ENCODE peak calls at places on chromosomes 12 and 14, in five cellular contexts. N is GM04503, B is MCF 10A, D is GM23338, L is midbrain. R is an unnamed sample.

GRCh38 chr14:78737116-78737515 is 566.9 kb downstream of the NRXN3 start:
- DNase-seq in N (no peak), B (no peak), D (no peak), L (no peak), R (no peak)

GRCh38 chr12:95529693-95530225 is 21.5 kb downstream of the USP44 start:
- DNase-seq in N (no peak), B (no peak), D (no peak), L (no peak), R (no peak)

GRCh38 chr12:14957769-14958168 is 3.6 kb downstream of the ARHGDIB start:
- DNase-seq in N (no peak), B (no peak), D (no peak), L (no peak), R (no peak)

GRCh38 chr12:71166280-71166679 is 8.5 kb upstream of the TSPAN8 start:
- DNase-seq in N (no peak), B (no peak), D (no peak), L (no peak), R (no peak)

GRCh38 chr12:12128665-12129064 is 57.9 kb downstream of the BCL2L14 start:
- DNase-seq in N (no peak), B (no peak), D (no peak), L (no peak), R (no peak)

GRCh38 chr14:23525611-23526010 is 26.0 kb downstream of the ZFHX2 start:
- DNase-seq in N (no peak), B (no peak), D (no peak), L (no peak), R (no peak)

GRCh38 chr12:2422591-2422990 is 369.8 kb downstream of the CACNA1C start:
- DNase-seq in N (no peak), B (no peak), D (no peak), L (no peak), R (no peak)

GRCh38 chr12:102543931-102544485 is 63.6 kb upstream of the IGF1 start:
- DNase-seq in N (no peak), B (no peak), D (no peak), L (no peak), R (no peak)

GRCh38 chr12:115000038-115000437 is 316.1 kb upstream of the TBX3 start:
- DNase-seq in N (no peak), B (peak), D (no peak), L (no peak), R (no peak)

GRCh38 chr12:4540633-4541032 is 1.9 kb downstream of the RAD51AP1 start:
- DNase-seq in N (no peak), B (no peak), D (no peak), L (no peak), R (no peak)

GRCh38 chr14:97970222-97970621 is 1173.0 kb downstream of the VRK1 start:
- DNase-seq in N (no peak), B (no peak), D (no peak), L (no peak), R (no peak)

GRCh38 chr12:46627686-46628085 is 198.1 kb downstream of the SLC38A4 start:
- DNase-seq in N (no peak), B (no peak), D (no peak), L (no peak), R (no peak)

GRCh38 chr14:104267895-104268294 is 129.5 kb downstream of the KIF26A start:
- DNase-seq in N (no peak), B (no peak), D (peak), L (no peak), R (no peak)

GRCh38 chr12:52358575-52359350 is 8.5 kb downstream of the KRT85 start:
- DNase-seq in N (no peak), B (no peak), D (no peak), L (no peak), R (peak)

GRCh38 chr12:58359084-58359483 is 417.7 kb downstream of the ATP23 start:
- DNase-seq in N (no peak), B (no peak), D (no peak), L (no peak), R (no peak)

GRCh38 chr14:20278414-20278813 is 27.3 kb downstream of the TTC5 start:
- DNase-seq in N (no peak), B (peak), D (no peak), L (no peak), R (no peak)

GRCh38 chr12:96064266-96064665 is 28.9 kb upstream of the LTA4H start:
- DNase-seq in N (no peak), B (no peak), D (no peak), L (no peak), R (no peak)

GRCh38 chr14:23177181-23177580 is 6.3 kb downstream of the SLC7A8 start:
- DNase-seq in N (no peak), B (no peak), D (no peak), L (no peak), R (no peak)

GRCh38 chr14:67941456-67942018 is 122.0 kb downstream of the RAD51B start:
- DNase-seq in N (no peak), B (peak), D (peak), L (peak), R (no peak)

GRCh38 chr12:94491489-94491888 is 31.8 kb upstream of the CEP83 start:
- DNase-seq in N (no peak), B (no peak), D (no peak), L (no peak), R (no peak)

GRCh38 chr12:76786986-76787385 is 23.1 kb downstream of the ZDHHC17 start:
- DNase-seq in N (no peak), B (no peak), D (no peak), L (no peak), R (no peak)

R was measured in stimulated activated naive CD8-positive, alpha-beta T cell treated with anti-CD3 and anti-CD28 coated beads, Interleukin-15, amount 100 ng/mL, for 72 hours.